ENCODE peak calls at places on chromosomes 13 and 19, in seven cellular contexts. Z is CD4-positive, CD25-positive, alpha-beta regulatory T cell; W is CD4-positive, alpha-beta T cell; J is left ventricle myocardium superior; S is activated CD8-positive, alpha-beta T cell treated with anti-CD3 and anti-CD28 coated beads, Interleukin-2, amount 10 ng/mL, durations not matched to agents 7 days and 5 days; U is stimulated activated naive CD8-positive, alpha-beta T cell treated with anti-CD3 and anti-CD28 coated beads, Interleukin-15, Interleukin-2, amounts not matched to agents 100 U/mL and 50 U/mL, for 24 hours; B is activated CD4-positive, CD25-positive, alpha-beta regulatory T cell treated with anti-CD3 and anti-CD28 coated beads, Interleukin-2, amount 50 U/mL, for 24 hours. D is an unnamed sample.

GRCh38 chr13:36806102-36806501 is 12.9 kb upstream of the RFXAP start:
- ATAC-seq in Z (no peak), W (no peak), J (no peak), S (no peak), U (no peak), B (no peak), D (no peak)

GRCh38 chr13:98332222-98332621 is 155.2 kb upstream of the RNF113B start:
- ATAC-seq in Z (no peak), W (no peak), J (no peak), S (no peak), U (no peak), B (no peak), D (no peak)

GRCh38 chr19:1046836-1047695 is 7.2 kb downstream of the ABCA7 start:
- ATAC-seq in Z (no peak), W (no peak), J (no peak), S (no peak), U (no peak), B (no peak), D (no peak)

GRCh38 chr13:86922936-86923335 is 748.2 kb upstream of the SLITRK5 start:
- ATAC-seq in Z (no peak), W (no peak), J (no peak), S (no peak), U (no peak), B (no peak), D (no peak)

GRCh38 chr19:3464797-3465235 is 15.5 kb downstream of the SMIM24 start:
- ATAC-seq in Z (no peak), W (no peak), J (no peak), S (no peak), U (no peak), B (no peak), D (no peak)

GRCh38 chr13:72180253-72180952 is 313.4 kb upstream of the DACH1 start:
- ATAC-seq in Z (no peak), W (no peak), J (no peak), S (no peak), U (no peak), B (no peak), D (no peak)

GRCh38 chr13:106526748-106527488 is 8.5 kb downstream of the EFNB2 start:
- ATAC-seq in Z (no peak), W (no peak), J (no peak), S (no peak), U (no peak), B (no peak), D (no peak)

GRCh38 chr19:39167461-39168257 is 29.1 kb upstream of the NCCRP1 start:
- ATAC-seq in Z (no peak), W (no peak), J (no peak), S (no peak), U (no peak), B (no peak), D (no peak)

GRCh38 chr19:31354316-31354715 is 5.1 kb upstream of the TSHZ3 start:
- ATAC-seq in Z (no peak), W (no peak), J (no peak), S (no peak), U (no peak), B (no peak), D (no peak)

GRCh38 chr19:12733369-12733896 is 1.1 kb downstream of the TRIR start:
- ATAC-seq in Z (no peak), W (no peak), J (no peak), S (no peak), U (no peak), B (no peak), D (no peak)

GRCh38 chr19:2495651-2496316 is 19.9 kb downstream of the GADD45B start:
- ATAC-seq in Z (no peak), W (no peak), J (peak; percentile 78), S (no peak), U (no peak), B (no peak), D (peak; percentile 23)

GRCh38 chr13:41516166-41516565 is 58.8 kb downstream of the RGCC start:
- ATAC-seq in Z (no peak), W (no peak), J (no peak), S (no peak), U (no peak), B (no peak), D (no peak)

D was measured in gastroesophageal sphincter.